ENCODE peak calls at places on chromosome 1, in seven cellular contexts. U, V, M, Q, B, I and F are unnamed samples.
A peak's percentile ranks its signal among the peaks of the same experiment; 100 is the strongest.

GRCh38 chr1:14910947-14911721 is 242.4 kb upstream of the TMEM51 start:
- DNase-seq in U (no peak), V (no peak), M (no peak), Q (no peak), B (no peak), I (no peak), F (no peak)

GRCh38 chr1:203136409-203137042 is 9.0 kb downstream of the ADORA1 start:
- DNase-seq in U (no peak), V (no peak), M (no peak), Q (no peak), B (no peak), I (no peak), F (no peak)

GRCh38 chr1:101200513-101200912 is 36.3 kb upstream of the S1PR1 start:
- DNase-seq in U (no peak), V (peak; percentile 92), M (no peak), Q (no peak), B (peak; percentile 13), I (no peak), F (no peak)

GRCh38 chr1:197272791-197273190 is 4.7 kb downstream of the CRB1 start:
- DNase-seq in U (no peak), V (no peak), M (no peak), Q (no peak), B (no peak), I (no peak), F (no peak)

GRCh38 chr1:89198500-89199072 is at the start of gene GBP4:
- DNase-seq in U (peak; percentile 38), V (no peak), M (peak; percentile 19), Q (peak; percentile 20), B (no peak), I (peak; percentile 68), F (peak; percentile 54)

GRCh38 chr1:172449585-172450523 is 6.0 kb upstream of the PIGC start:
- DNase-seq in U (peak; percentile 56), V (peak; percentile 52), M (no peak), Q (peak; percentile 53), B (peak; percentile 58), I (peak; percentile 27), F (peak; percentile 43)

GRCh38 chr1:78836736-78837135 is 169.8 kb downstream of the ADGRL4 start:
- DNase-seq in U (no peak), V (no peak), M (no peak), Q (no peak), B (no peak), I (no peak), F (no peak)

GRCh38 chr1:166925791-166926483 is 49.4 kb downstream of the ILDR2 start:
- DNase-seq in U (no peak), V (peak; percentile 89), M (no peak), Q (no peak), B (no peak), I (no peak), F (no peak)

GRCh38 chr1:88371396-88371795 is 312.7 kb upstream of the PKN2 start:
- DNase-seq in U (no peak), V (no peak), M (no peak), Q (no peak), B (no peak), I (no peak), F (no peak)

GRCh38 chr1:9843576-9843945 is 19.8 kb upstream of the CLSTN1 start:
- DNase-seq in U (peak; percentile 78), V (no peak), M (no peak), Q (no peak), B (no peak), I (no peak), F (no peak)

GRCh38 chr1:157086299-157086698 is 13.3 kb downstream of the ETV3L start:
- DNase-seq in U (peak; percentile 12), V (no peak), M (no peak), Q (no peak), B (no peak), I (no peak), F (no peak)

GRCh38 chr1:67304023-67304422 is 3.6 kb upstream of the IL12RB2 start:
- DNase-seq in U (no peak), V (no peak), M (no peak), Q (no peak), B (no peak), I (no peak), F (no peak)

GRCh38 chr1:59343576-59343840 is 46.6 kb downstream of the FGGY start:
- DNase-seq in U (no peak), V (no peak), M (no peak), Q (no peak), B (no peak), I (no peak), F (no peak)

GRCh38 chr1:19866029-19866428 is 16.2 kb upstream of the OTUD3 start:
- DNase-seq in U (no peak), V (no peak), M (no peak), Q (no peak), B (no peak), I (no peak), F (no peak)

GRCh38 chr1:6269997-6270401 is 9.1 kb upstream of the GPR153 start:
- DNase-seq in U (peak; percentile 86), V (no peak), M (no peak), Q (no peak), B (no peak), I (no peak), F (no peak)

GRCh38 chr1:6239213-6239752 is 3.5 kb upstream of the ICMT start:
- DNase-seq in U (no peak), V (no peak), M (no peak), Q (no peak), B (no peak), I (no peak), F (no peak)

GRCh38 chr1:243903904-243904303 is 53.9 kb upstream of the AKT3 start:
- DNase-seq in U (no peak), V (no peak), M (no peak), Q (no peak), B (no peak), I (no peak), F (no peak)

GRCh38 chr1:18234790-18235242 is 127.2 kb downstream of the IGSF21 start:
- DNase-seq in U (peak; percentile 58), V (peak; percentile 48), M (no peak), Q (peak; percentile 43), B (peak; percentile 82), I (peak; percentile 39), F (no peak)

GRCh38 chr1:59007820-59008598 is 224.2 kb upstream of the JUN start:
- DNase-seq in U (no peak), V (peak; percentile 73), M (no peak), Q (no peak), B (no peak), I (no peak), F (peak; percentile 58)

GRCh38 chr1:18794561-18794960 is 64.9 kb downstream of the TAS1R2 start:
- DNase-seq in U (no peak), V (no peak), M (no peak), Q (no peak), B (peak; percentile 29), I (no peak), F (no peak)

GRCh38 chr1:43653339-43653738 is 3.4 kb downstream of the KDM4A start:
- DNase-seq in U (no peak), V (no peak), M (no peak), Q (no peak), B (peak; percentile 76), I (peak; percentile 14), F (no peak)

GRCh38 chr1:3065396-3065795 is 3.6 kb upstream of the PRDM16 start:
- DNase-seq in U (no peak), V (no peak), M (no peak), Q (peak; percentile 1), B (no peak), I (no peak), F (peak; percentile 28)

GRCh38 chr1:47865881-47866535 is 131.2 kb downstream of the TRABD2B start:
- DNase-seq in U (peak; percentile 55), V (no peak), M (no peak), Q (no peak), B (no peak), I (no peak), F (no peak)

GRCh38 chr1:209648931-209649776 is 3.1 kb downstream of the LAMB3 start:
- DNase-seq in U (peak; percentile 59), V (no peak), M (no peak), Q (peak; percentile 82), B (no peak), I (no peak), F (no peak)

DNA sequence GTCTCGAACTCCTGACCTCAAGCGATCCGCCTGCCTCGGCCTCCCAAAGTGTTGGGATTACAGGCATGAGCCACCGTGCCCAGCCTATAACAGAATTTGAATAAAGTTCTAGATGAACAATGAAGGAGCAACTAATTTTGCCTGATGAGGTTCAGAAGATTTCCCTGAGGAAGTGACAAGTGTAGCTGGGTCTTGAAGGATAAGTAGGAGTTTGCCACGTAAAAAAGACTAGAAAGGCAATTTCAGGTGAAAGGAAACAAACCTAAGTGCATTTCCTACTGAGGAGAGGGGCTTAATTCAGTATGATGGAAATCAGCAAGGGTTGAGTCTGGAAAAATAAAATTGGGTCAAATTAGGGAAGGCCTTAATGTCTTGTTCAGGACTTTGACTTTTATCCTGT is 18.6 kb upstream of the DMRTB1 start:
- DNase-seq in U (no peak), V (no peak), M (no peak), Q (no peak), B (no peak), I (no peak), F (no peak)
- H3K9me3 ChIP-seq in U (no peaks in the 10 kb centered on the region), V (no peaks in the 10 kb centered on the region), M (no peaks in the 10 kb centered on the region), Q (no peaks in the 10 kb centered on the region), B (no peaks in the 10 kb centered on the region), I (no peaks in the 10 kb centered on the region), F (no peaks in the 10 kb centered on the region)

GRCh38 chr1:227654431-227654830 is 80.7 kb downstream of the JMJD4 start:
- DNase-seq in U (no peak), V (no peak), M (no peak), Q (no peak), B (no peak), I (no peak), F (no peak)
- H3K9me3 ChIP-seq in U (peaks cover 23% of the 10 kb centered on the region), V (peaks cover 39% of the 10 kb centered on the region), M (peaks cover 85% of the 10 kb centered on the region), Q (peaks cover 18% of the 10 kb centered on the region), B (peaks cover 9% of the 10 kb centered on the region), I (peaks cover 91% of the 10 kb centered on the region), F (peaks cover 2% of the 10 kb centered on the region)

DNA sequence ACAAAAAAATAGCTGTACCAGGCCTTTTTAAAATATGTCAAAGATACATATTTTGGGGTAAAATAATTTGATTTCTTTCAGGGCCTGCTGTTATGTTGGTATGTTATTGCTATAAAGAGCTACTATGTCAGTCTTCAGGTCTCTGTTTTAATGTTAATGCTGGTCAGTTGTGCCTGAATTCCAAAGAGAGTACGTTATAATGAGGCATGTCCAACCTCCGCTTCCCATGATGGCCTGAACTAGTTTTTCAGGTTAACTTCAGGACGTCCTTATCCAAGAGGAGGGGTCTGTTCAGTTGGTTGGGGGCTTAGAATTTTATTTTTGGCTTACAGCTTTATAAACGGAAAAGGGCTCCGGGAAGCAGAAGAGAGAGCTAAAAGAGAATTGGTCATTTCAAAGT is 34.9 kb upstream of the LYPD8 start:
- DNase-seq in U (no peak), V (no peak), M (no peak), Q (no peak), B (no peak), I (no peak), F (no peak)
- H3K9me3 ChIP-seq in U (no peaks in the 10 kb centered on the region), V (no peaks in the 10 kb centered on the region), M (peaks cover 13% of the 10 kb centered on the region), Q (no peaks in the 10 kb centered on the region), B (peaks cover 6% of the 10 kb centered on the region), I (no peaks in the 10 kb centered on the region), F (no peaks in the 10 kb centered on the region)

GRCh38 chr1:42239555-42239954 is 75.0 kb upstream of the GUCA2A start:
- DNase-seq in U (no peak), V (no peak), M (no peak), Q (no peak), B (no peak), I (no peak), F (no peak)

GRCh38 chr1:42240964-42241755 is 76.6 kb upstream of the GUCA2A start:
- DNase-seq in U (no peak), V (no peak), M (no peak), Q (no peak), B (no peak), I (peak; percentile 56), F (no peak)

GRCh38 chr1:42239041-42239440 is 74.5 kb upstream of the GUCA2A start:
- DNase-seq in U (no peak), V (no peak), M (no peak), Q (no peak), B (no peak), I (no peak), F (no peak)
- H3K9me3 ChIP-seq in U (no peaks in the 10 kb centered on the region), V (peaks cover 8% of the 10 kb centered on the region), M (peaks cover 28% of the 10 kb centered on the region), Q (no peaks in the 10 kb centered on the region), B (peaks cover 3% of the 10 kb centered on the region), I (peaks cover 28% of the 10 kb centered on the region), F (no peaks in the 10 kb centered on the region)